ENCODE peak calls at places on chromosome 21, in five cellular contexts. W is right lobe of liver, D is left lung, Y is upper lobe of right lung, P is MM.1S. Q is an unnamed sample.

GRCh38 chr21:40351006-40351405 is 483.8 kb downstream of the PCP4 start:
- DNase-seq in W (no peak), D (no peak), Y (no peak), P (no peak), Q (no peak)

GRCh38 chr21:39004776-39005605 is 178.3 kb downstream of the PSMG1 start:
- DNase-seq in W (peak; percentile 67), D (peak; percentile 77), Y (peak; percentile 76), P (no peak), Q (no peak)

GRCh38 chr21:45528981-45529784 is 13.1 kb downstream of the SLC19A1 start:
- DNase-seq in W (peak; percentile 53), D (peak; percentile 25), Y (peak; percentile 68), P (no peak), Q (no peak)

GRCh38 chr21:44742418-44743153 is 31.2 kb upstream of the TSPEAR start:
- DNase-seq in W (no peak), D (no peak), Y (no peak), P (no peak), Q (no peak)

GRCh38 chr21:21156397-21156796 is 158.2 kb downstream of the NCAM2 start:
- DNase-seq in W (no peak), D (no peak), Y (no peak), P (no peak), Q (no peak)

GRCh38 chr21:39690454-39690853 is 54.5 kb upstream of the IGSF5 start:
- DNase-seq in W (no peak), D (no peak), Y (no peak), P (no peak), Q (no peak)

GRCh38 chr21:40678681-40679284 is 168.2 kb downstream of the DSCAM start:
- DNase-seq in W (no peak), D (no peak), Y (no peak), P (peak; percentile 63), Q (no peak)

GRCh38 chr21:17782051-17782450 is 37.1 kb downstream of the C21orf91 start:
- DNase-seq in W (no peak), D (no peak), Y (no peak), P (peak; percentile 79), Q (no peak)

GRCh38 chr21:17542371-17542992 is 29.6 kb downstream of the CXADR start:
- DNase-seq in W (no peak), D (no peak), Y (no peak), P (no peak), Q (no peak)

GRCh38 chr21:41681336-41681801 is 85.5 kb downstream of the RIPK4 start:
- DNase-seq in W (no peak), D (no peak), Y (peak; percentile 62), P (no peak), Q (peak; percentile 51)

GRCh38 chr21:45830221-45830640 is 151.3 kb upstream of the COL6A1 start:
- DNase-seq in W (no peak), D (no peak), Y (no peak), P (no peak), Q (peak; percentile 35)

GRCh38 chr21:15706686-15707085 is 23.1 kb upstream of the USP25 start:
- DNase-seq in W (no peak), D (no peak), Y (no peak), P (no peak), Q (no peak)

GRCh38 chr21:8992731-8993174 is 1528.6 kb upstream of the TPTE start:
- DNase-seq in W (no peak), D (no peak), Y (no peak), P (no peak), Q (peak; percentile 63)
- H3K4me3 ChIP-seq in W (no peak overlapping the region), D (no peak overlapping the region), Y (no peak overlapping the region), P (no peak overlapping the region), Q (no peak overlapping the region)

GRCh38 chr21:35015435-35016024 is 33.6 kb downstream of the RUNX1 start:
- DNase-seq in W (no peak), D (no peak), Y (no peak), P (no peak), Q (no peak)

GRCh38 chr21:35016517-35017188 is 32.4 kb downstream of the RUNX1 start:
- DNase-seq in W (no peak), D (no peak), Y (no peak), P (no peak), Q (no peak)

GRCh38 chr21:35016071-35016470 is 33.0 kb downstream of the RUNX1 start:
- DNase-seq in W (no peak), D (no peak), Y (no peak), P (no peak), Q (no peak)

GRCh38 chr21:35017256-35017655 is 31.8 kb downstream of the RUNX1 start:
- DNase-seq in W (no peak), D (no peak), Y (no peak), P (no peak), Q (no peak)

GRCh38 chr21:35014302-35015044 is 34.6 kb downstream of the RUNX1 start:
- DNase-seq in W (no peak), D (no peak), Y (no peak), P (no peak), Q (no peak)
- H3K4me1 ChIP-seq in W (no peaks in the 10 kb centered on the region), D (peaks cover 20% of the 10 kb centered on the region), Y (no peaks in the 10 kb centered on the region), P (no peaks in the 10 kb centered on the region), Q (no peaks in the 10 kb centered on the region)

DNA sequence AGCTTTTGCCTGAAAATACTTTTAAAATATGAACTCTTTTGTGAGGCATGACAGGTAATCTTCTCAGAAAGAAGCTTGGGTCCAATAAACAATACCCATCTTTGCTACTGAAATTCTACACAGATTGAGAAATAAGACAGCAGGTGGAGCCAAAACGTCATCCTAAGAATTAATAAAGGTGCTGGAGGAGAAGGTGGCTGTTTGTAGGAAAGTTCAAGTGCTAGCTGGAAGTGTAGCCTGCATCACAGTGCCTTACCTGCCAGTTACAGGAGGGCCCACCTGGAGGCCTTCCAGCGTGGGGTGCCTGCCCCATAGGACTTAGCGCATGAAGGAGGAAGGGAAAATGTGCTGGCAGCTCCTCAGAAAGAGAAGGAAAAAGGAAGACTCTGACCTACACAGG is 93.7 kb downstream of the TTC3 start:
- DNase-seq in W (no peak), D (no peak), Y (no peak), P (peak; percentile 58), Q (no peak)
- TF ChIP-seq CTCF in W (no peak), D (no peak), Y (peak; percentile 8), P (peak; percentile 57), Q (no peak)

DNA sequence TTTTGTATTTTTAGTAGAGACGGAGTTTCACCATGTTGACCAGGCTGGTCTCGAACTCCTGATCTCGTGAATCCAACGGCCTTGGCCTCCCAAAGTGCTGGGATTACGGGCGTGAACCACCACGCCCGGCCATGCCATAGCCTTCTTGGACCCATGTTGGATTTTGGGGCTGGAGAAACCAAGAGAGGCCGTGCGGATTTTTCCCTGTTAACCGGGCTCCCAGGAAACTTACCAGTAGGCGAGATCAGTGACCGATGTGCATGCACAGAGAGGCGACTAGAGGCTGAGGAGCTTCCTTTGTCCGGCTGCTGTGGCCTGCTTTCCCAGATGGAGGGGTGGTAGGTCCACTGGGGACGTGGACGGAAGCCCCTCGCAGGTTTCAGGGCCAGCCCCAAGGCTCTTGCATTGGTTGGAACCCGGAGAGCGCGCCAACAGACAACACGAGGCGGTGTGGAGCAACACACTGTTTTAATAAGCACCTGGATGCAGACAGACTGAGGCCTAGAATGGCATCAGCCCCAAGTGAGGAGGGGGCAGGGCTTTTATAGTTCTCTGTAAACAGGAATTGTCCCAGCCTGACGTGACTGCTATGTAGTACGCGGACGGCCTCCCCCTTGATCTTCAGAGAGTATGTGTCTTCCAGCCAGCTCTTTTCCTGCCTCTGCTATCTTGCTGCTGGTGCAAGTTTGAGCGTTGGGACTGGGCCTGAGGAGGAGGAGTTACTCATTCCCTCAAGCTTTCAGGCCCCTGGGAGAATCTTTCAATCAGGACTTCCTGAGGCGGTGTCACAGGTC is at the start of gene ERVH48-1:
- DNase-seq in W (no peak), D (peak; percentile 18), Y (no peak), P (no peak), Q (no peak)
- H3K4me3 ChIP-seq in W (no peak within 1 kb of the TSS), D (no peak within 1 kb of the TSS), Y (no peak within 1 kb of the TSS), P (no peak within 1 kb of the TSS), Q (no peak within 1 kb of the TSS)

GRCh38 chr21:42971897-42972275 is 2.5 kb upstream of the PKNOX1 start:
- DNase-seq in W (no peak), D (no peak), Y (peak; percentile 61), P (no peak), Q (no peak)
- H3K4me1 ChIP-seq in W (no peaks in the 10 kb centered on the region), D (peaks cover 33% of the 10 kb centered on the region), Y (peaks cover 16% of the 10 kb centered on the region), P (peaks cover 15% of the 10 kb centered on the region), Q (no peaks in the 10 kb centered on the region)

DNA sequence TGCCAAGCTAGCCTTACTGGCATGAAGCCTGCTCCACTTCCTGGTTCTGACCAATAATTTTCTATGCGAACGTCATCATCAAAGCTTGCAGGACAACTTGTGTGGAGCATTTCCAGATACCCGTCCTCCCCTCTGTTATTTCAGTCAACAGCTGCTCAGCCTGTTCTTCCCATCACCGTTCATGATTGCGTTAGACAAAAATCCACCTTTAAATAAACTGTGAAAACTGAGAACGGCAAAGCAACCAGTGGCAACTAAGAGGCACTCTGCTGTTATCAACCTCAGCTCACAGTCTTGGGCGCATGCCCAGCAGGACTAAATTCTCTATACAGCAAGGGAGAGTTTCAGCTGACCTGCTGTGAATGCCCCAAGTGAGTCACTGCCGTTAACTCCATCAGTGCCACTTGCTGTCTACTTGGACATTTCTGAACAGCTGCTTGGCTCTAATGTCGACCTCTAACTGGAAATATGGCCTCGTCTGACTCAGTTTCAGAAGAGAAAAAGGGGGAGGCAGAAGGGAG is 207.4 kb upstream of the RUNX1 start:
- DNase-seq in W (peak; percentile 66), D (peak; percentile 86), Y (peak; percentile 87), P (no peak), Q (peak; percentile 89)
- TF ChIP-seq CTCF in W (no peak), D (no peak), Y (no peak), P (no peak), Q (no peak)

GRCh38 chr21:33801424-33802405 is 113.9 kb downstream of the ATP5PO start:
- DNase-seq in W (peak; percentile 68), D (no peak), Y (no peak), P (peak; percentile 83), Q (no peak)
- H3K4me3 ChIP-seq in W (no peak overlapping the region), D (no peak overlapping the region), Y (no peak overlapping the region), P (no peak overlapping the region), Q (no peak overlapping the region)

Q was measured in pancreas.